ENCODE peak calls at places on chromosome 5, in six cellular contexts. C is endothelial cell, P is fibroblast of mammary gland, L is AG04449, U is nephron progenitor cell, T is progenitor cell of endocrine pancreas. Y is an unnamed sample.

GRCh38 chr5:55734658-55735057 is 3.2 kb upstream of the DDX4 start:
- DNase-seq in C (no peak), P (no peak), L (no peak), U (no peak), T (no peak), Y (no peak)

GRCh38 chr5:73451218-73452130 is 2.9 kb upstream of the FOXD1 start:
- DNase-seq in C (peak; percentile 86), P (peak; percentile 32), L (no peak), U (peak; percentile 92), T (peak; percentile 74), Y (peak; percentile 38)

GRCh38 chr5:110651507-110651906 is 75.0 kb downstream of the TMEM232 start:
- DNase-seq in C (no peak), P (no peak), L (no peak), U (no peak), T (no peak), Y (no peak)

GRCh38 chr5:11069041-11069440 is 308.0 kb upstream of the DAP start:
- DNase-seq in C (no peak), P (no peak), L (no peak), U (no peak), T (no peak), Y (no peak)

GRCh38 chr5:129460121-129460950 is at the start of gene ADAMTS19:
- DNase-seq in C (peak; percentile 69), P (peak; percentile 56), L (no peak), U (peak; percentile 65), T (no peak), Y (no peak)

GRCh38 chr5:129460951-129461815 is 1.1 kb downstream of the ADAMTS19 start:
- DNase-seq in C (peak; percentile 81), P (no peak), L (no peak), U (peak; percentile 74), T (peak; percentile 63), Y (no peak)

GRCh38 chr5:132260714-132261615 is 3.5 kb downstream of the PDLIM4 start:
- DNase-seq in C (peak; percentile 1), P (peak; percentile 98), L (peak; percentile 51), U (no peak), T (no peak), Y (no peak)

GRCh38 chr5:21071421-21071820 is 1083.4 kb upstream of the CDH18 start:
- DNase-seq in C (no peak), P (no peak), L (no peak), U (no peak), T (no peak), Y (no peak)

GRCh38 chr5:31598640-31599611 is 40.0 kb upstream of the PDZD2 start:
- DNase-seq in C (no peak), P (no peak), L (no peak), U (no peak), T (no peak), Y (no peak)

GRCh38 chr5:17196686-17197085 is 20.7 kb upstream of the BASP1 start:
- DNase-seq in C (no peak), P (no peak), L (no peak), U (no peak), T (no peak), Y (no peak)

GRCh38 chr5:8340739-8341344 is 471.9 kb downstream of the MTRR start:
- DNase-seq in C (no peak), P (peak; percentile 20), L (no peak), U (no peak), T (no peak), Y (no peak)

GRCh38 chr5:56164371-56164770 is 68.8 kb downstream of the ANKRD55 start:
- DNase-seq in C (no peak), P (no peak), L (no peak), U (no peak), T (no peak), Y (no peak)

GRCh38 chr5:128538249-128539037 is 398 bp upstream of the FBN2 start:
- DNase-seq in C (peak; percentile 76), P (peak; percentile 82), L (peak; percentile 55), U (peak; percentile 93), T (peak; percentile 29), Y (no peak)

GRCh38 chr5:158451203-158451982 is 592.4 kb upstream of the CLINT1 start:
- DNase-seq in C (no peak), P (peak; percentile 89), L (no peak), U (no peak), T (no peak), Y (no peak)

GRCh38 chr5:42908086-42908485 is 96.4 kb upstream of the SELENOP start:
- DNase-seq in C (no peak), P (no peak), L (no peak), U (no peak), T (no peak), Y (no peak)

GRCh38 chr5:139668924-139669680 is 21.0 kb downstream of the CXXC5 start:
- DNase-seq in C (no peak), P (no peak), L (no peak), U (no peak), T (no peak), Y (no peak)

GRCh38 chr5:148491015-148491792 is 107.4 kb downstream of the FBXO38 start:
- DNase-seq in C (no peak), P (no peak), L (no peak), U (no peak), T (no peak), Y (no peak)

GRCh38 chr5:173242675-173243085 is 7.7 kb upstream of the NKX2-5 start:
- DNase-seq in C (peak; percentile 47), P (no peak), L (no peak), U (peak; percentile 49), T (no peak), Y (no peak)

GRCh38 chr5:143707797-143708196 is 104.2 kb upstream of the HMHB1 start:
- DNase-seq in C (no peak), P (peak; percentile 59), L (peak; percentile 19), U (no peak), T (no peak), Y (no peak)

GRCh38 chr5:177071671-177072385 is 14.9 kb upstream of the FGFR4 start:
- DNase-seq in C (peak; percentile 83), P (peak; percentile 82), L (peak; percentile 42), U (peak; percentile 82), T (peak; percentile 69), Y (peak; percentile 74)

GRCh38 chr5:83472508-83473343 is 1.2 kb downstream of the VCAN start:
- DNase-seq in C (peak; percentile 58), P (peak; percentile 67), L (no peak), U (peak; percentile 65), T (peak; percentile 30), Y (no peak)

GRCh38 chr5:171580506-171581265 is 161.2 kb downstream of the FGF18 start:
- DNase-seq in C (no peak), P (peak; percentile 88), L (no peak), U (no peak), T (no peak), Y (no peak)

GRCh38 chr5:161676109-161676508 is 9.4 kb upstream of the GABRA6 start:
- DNase-seq in C (no peak), P (peak; percentile 0), L (no peak), U (no peak), T (no peak), Y (no peak)

GRCh38 chr5:161857358-161857757 is 9.4 kb downstream of the GABRA1 start:
- DNase-seq in C (no peak), P (no peak), L (no peak), U (no peak), T (no peak), Y (no peak)

GRCh38 chr5:132754947-132755346 is 7.7 kb downstream of the CCNI2 start:
- DNase-seq in C (peak; percentile 24), P (peak; percentile 37), L (no peak), U (no peak), T (no peak), Y (no peak)

GRCh38 chr5:145978171-145978570 is 41.8 kb downstream of the SH3RF2 start:
- DNase-seq in C (no peak), P (no peak), L (no peak), U (no peak), T (no peak), Y (no peak)

GRCh38 chr5:145979270-145980223 is 43.2 kb downstream of the SH3RF2 start:
- DNase-seq in C (no peak), P (no peak), L (no peak), U (no peak), T (no peak), Y (no peak)

GRCh38 chr5:145980257-145980656 is 43.9 kb downstream of the SH3RF2 start:
- DNase-seq in C (no peak), P (no peak), L (no peak), U (no peak), T (no peak), Y (no peak)

GRCh38 chr5:145980718-145981117 is 44.3 kb downstream of the SH3RF2 start:
- DNase-seq in C (no peak), P (no peak), L (no peak), U (no peak), T (no peak), Y (no peak)

GRCh38 chr5:145978672-145979071 is 42.3 kb downstream of the SH3RF2 start:
- DNase-seq in C (no peak), P (no peak), L (no peak), U (no peak), T (no peak), Y (no peak)
- TF ChIP-seq CTCF in C (no peak), P (no peak), L (no peak), U (no peak), T (no peak), Y (no peak)

GRCh38 chr5:151041577-151042268 is 21.3 kb downstream of the GPX3 start:
- DNase-seq in C (no peak), P (no peak), L (no peak), U (no peak), T (no peak), Y (no peak)
- TF ChIP-seq CTCF in C (no peak), P (no peak), L (no peak), U (no peak), T (no peak), Y (no peak)

GRCh38 chr5:116035123-116035522 is 2.9 kb downstream of the ARL14EPL start:
- DNase-seq in C (no peak), P (no peak), L (no peak), U (no peak), T (no peak), Y (no peak)

GRCh38 chr5:116032991-116033390 is 719 bp downstream of the ARL14EPL start:
- DNase-seq in C (no peak), P (no peak), L (no peak), U (no peak), T (no peak), Y (no peak)

GRCh38 chr5:116037236-116037822 is 5.1 kb downstream of the ARL14EPL start:
- DNase-seq in C (no peak), P (peak; percentile 29), L (no peak), U (no peak), T (no peak), Y (no peak)

GRCh38 chr5:116032094-116032517 is at the start of gene ARL14EPL:
- DNase-seq in C (no peak), P (peak; percentile 90), L (peak; percentile 1), U (no peak), T (no peak), Y (peak; percentile 66)
- TF ChIP-seq CTCF in C (no peak), P (peak; percentile 42), L (peak; percentile 10), U (peak; percentile 8), T (peak; percentile 13), Y (no peak)

DNA sequence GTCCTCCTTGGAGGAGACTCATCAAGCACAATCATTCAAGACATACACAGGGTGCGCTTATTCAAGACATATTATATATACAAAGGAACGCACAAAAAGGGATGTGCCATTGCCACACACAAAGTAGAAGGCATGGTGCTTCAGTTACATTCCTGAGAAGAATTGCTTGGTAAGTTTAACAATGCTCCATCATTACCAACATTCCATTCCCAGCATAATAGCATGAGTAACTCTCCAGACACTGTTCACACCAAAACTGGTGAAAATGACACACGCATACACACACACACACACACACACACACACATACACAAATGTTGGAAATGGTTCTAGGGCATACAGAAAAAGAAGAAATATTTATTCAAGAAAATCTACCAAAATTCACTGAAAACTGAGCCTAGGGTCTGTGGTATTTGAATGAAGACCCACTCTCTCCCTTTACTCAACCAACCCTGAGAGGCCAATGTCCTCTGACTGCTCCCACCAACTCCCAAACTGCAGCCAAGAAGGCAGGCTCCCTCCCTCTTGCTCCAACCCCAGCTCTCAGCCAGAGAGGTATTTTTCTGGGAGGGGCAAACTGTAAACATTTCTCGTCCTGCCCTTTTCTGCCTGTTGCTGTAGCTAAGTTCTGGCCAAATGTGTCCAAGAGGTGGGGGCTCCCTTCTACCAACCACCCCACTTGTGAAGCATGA is 19.9 kb downstream of the UGT3A1 start:
- DNase-seq in C (no peak), P (no peak), L (no peak), U (no peak), T (no peak), Y (no peak)
- TF ChIP-seq CTCF in C (no peak), P (no peak), L (no peak), U (no peak), T (no peak), Y (no peak)